ENCODE peak calls at places on chromosomes 3 and 15, in ten cellular contexts. One of them, this sample, is unnamed.

GRCh38 chr15:99711685-99712084 is 21.6 kb downstream of the LYSMD4 start:
- DNase-seq in upper lobe of right lung: no peak
- DNase-seq in CD8-positive, alpha-beta T cell: no peak
- DNase-seq in aorta: no peak
- DNase-seq in PC-3: no peak
- DNase-seq in GM12878: no peak
- DNase-seq in right cardiac atrium: peak
- DNase-seq in tibial nerve: no peak
- DNase-seq in heart left ventricle: peak
- DNase-seq in tibial artery: no peak
- DNase-seq in this sample: no peak

GRCh38 chr3:123476967-123477750 is 28.3 kb upstream of the ADCY5 start:
- DNase-seq in right cardiac atrium: no peak
- DNase-seq in upper lobe of right lung: no peak
- DNase-seq in aorta: no peak
- DNase-seq in heart left ventricle: no peak
- DNase-seq in tibial artery: no peak
- DNase-seq in tibial nerve: no peak
- DNase-seq in PC-3: no peak
- DNase-seq in CD8-positive, alpha-beta T cell: no peak
- DNase-seq in GM12878: no peak
- DNase-seq in this sample: no peak

GRCh38 chr3:60497922-60498321 is 753.3 kb downstream of the FHIT start:
- DNase-seq in upper lobe of right lung: no peak
- DNase-seq in aorta: no peak
- DNase-seq in right cardiac atrium: no peak
- DNase-seq in GM12878: no peak
- DNase-seq in PC-3: no peak
- DNase-seq in CD8-positive, alpha-beta T cell: no peak
- DNase-seq in tibial artery: no peak
- DNase-seq in tibial nerve: no peak
- DNase-seq in heart left ventricle: no peak
- DNase-seq in this sample: no peak

GRCh38 chr3:56864090-56864489 is 62.3 kb upstream of the ARHGEF3 start:
- DNase-seq in GM12878: peak
- DNase-seq in aorta: no peak
- DNase-seq in tibial artery: no peak
- DNase-seq in right cardiac atrium: no peak
- DNase-seq in PC-3: no peak
- DNase-seq in heart left ventricle: no peak
- DNase-seq in CD8-positive, alpha-beta T cell: no peak
- DNase-seq in tibial nerve: no peak
- DNase-seq in upper lobe of right lung: no peak
- DNase-seq in this sample: no peak

GRCh38 chr3:107271787-107272387 is 105.4 kb upstream of the CCDC54 start:
- DNase-seq in aorta: no peak
- DNase-seq in right cardiac atrium: no peak
- DNase-seq in heart left ventricle: no peak
- DNase-seq in tibial artery: no peak
- DNase-seq in upper lobe of right lung: no peak
- DNase-seq in tibial nerve: no peak
- DNase-seq in PC-3: peak
- DNase-seq in GM12878: no peak
- DNase-seq in CD8-positive, alpha-beta T cell: no peak
- DNase-seq in this sample: no peak

GRCh38 chr3:129952956-129953355 is 21.6 kb upstream of the TRH start:
- DNase-seq in aorta: no peak
- DNase-seq in tibial artery: no peak
- DNase-seq in GM12878: no peak
- DNase-seq in heart left ventricle: no peak
- DNase-seq in upper lobe of right lung: no peak
- DNase-seq in CD8-positive, alpha-beta T cell: no peak
- DNase-seq in tibial nerve: no peak
- DNase-seq in PC-3: no peak
- DNase-seq in right cardiac atrium: no peak
- DNase-seq in this sample: no peak

GRCh38 chr3:61315874-61316273 is 64.6 kb upstream of the FHIT start:
- DNase-seq in CD8-positive, alpha-beta T cell: no peak
- DNase-seq in GM12878: no peak
- DNase-seq in upper lobe of right lung: no peak
- DNase-seq in tibial nerve: no peak
- DNase-seq in right cardiac atrium: peak
- DNase-seq in heart left ventricle: peak
- DNase-seq in PC-3: peak
- DNase-seq in aorta: no peak
- DNase-seq in tibial artery: no peak
- DNase-seq in this sample: no peak

GRCh38 chr3:114299421-114299820 is 5.6 kb downstream of the TIGIT start:
- DNase-seq in aorta: no peak
- DNase-seq in heart left ventricle: peak
- DNase-seq in GM12878: no peak
- DNase-seq in tibial artery: no peak
- DNase-seq in CD8-positive, alpha-beta T cell: peak
- DNase-seq in upper lobe of right lung: no peak
- DNase-seq in tibial nerve: no peak
- DNase-seq in right cardiac atrium: peak
- DNase-seq in PC-3: peak
- DNase-seq in this sample: no peak

GRCh38 chr3:4493931-4494806 is 1.0 kb downstream of the ITPR1 start:
- DNase-seq in right cardiac atrium: peak
- DNase-seq in aorta: peak
- DNase-seq in GM12878: no peak
- DNase-seq in PC-3: peak
- DNase-seq in tibial artery: peak
- DNase-seq in heart left ventricle: peak
- DNase-seq in tibial nerve: no peak
- DNase-seq in CD8-positive, alpha-beta T cell: peak
- DNase-seq in upper lobe of right lung: no peak
- DNase-seq in this sample: peak

GRCh38 chr3:4494807-4495200 is 1.7 kb downstream of the ITPR1 start:
- DNase-seq in aorta: no peak
- DNase-seq in GM12878: no peak
- DNase-seq in CD8-positive, alpha-beta T cell: no peak
- DNase-seq in right cardiac atrium: no peak
- DNase-seq in PC-3: no peak
- DNase-seq in upper lobe of right lung: no peak
- DNase-seq in heart left ventricle: no peak
- DNase-seq in tibial nerve: no peak
- DNase-seq in tibial artery: no peak
- DNase-seq in this sample: no peak

GRCh38 chr3:4497005-4497692 is 4.0 kb downstream of the ITPR1 start:
- DNase-seq in CD8-positive, alpha-beta T cell: no peak
- DNase-seq in upper lobe of right lung: no peak
- DNase-seq in tibial nerve: no peak
- DNase-seq in heart left ventricle: no peak
- DNase-seq in aorta: no peak
- DNase-seq in PC-3: no peak
- DNase-seq in tibial artery: no peak
- DNase-seq in GM12878: no peak
- DNase-seq in right cardiac atrium: no peak
- DNase-seq in this sample: no peak

GRCh38 chr3:4493008-4493930 is at the start of gene ITPR1:
- DNase-seq in heart left ventricle: peak
- DNase-seq in PC-3: peak
- DNase-seq in CD8-positive, alpha-beta T cell: peak
- DNase-seq in tibial nerve: peak
- DNase-seq in right cardiac atrium: peak
- DNase-seq in upper lobe of right lung: peak
- DNase-seq in aorta: peak
- DNase-seq in tibial artery: peak
- DNase-seq in GM12878: peak
- DNase-seq in this sample: peak

GRCh38 chr3:4495294-4496110 is 2.4 kb downstream of the ITPR1 start:
- DNase-seq in CD8-positive, alpha-beta T cell: no peak
- DNase-seq in tibial artery: no peak
- DNase-seq in right cardiac atrium: no peak
- DNase-seq in heart left ventricle: no peak
- DNase-seq in tibial nerve: no peak
- DNase-seq in aorta: no peak
- DNase-seq in GM12878: no peak
- DNase-seq in upper lobe of right lung: no peak
- DNase-seq in PC-3: no peak
- DNase-seq in this sample: no peak
- H3K4me3 ChIP-seq in CD8-positive, alpha-beta T cell: no peak
- H3K4me3 ChIP-seq in tibial artery: peak
- H3K4me3 ChIP-seq in right cardiac atrium: peak
- H3K4me3 ChIP-seq in heart left ventricle: peak
- H3K4me3 ChIP-seq in tibial nerve: no peak
- H3K4me3 ChIP-seq in aorta: peak
- H3K4me3 ChIP-seq in GM12878: peak
- H3K4me3 ChIP-seq in upper lobe of right lung: peak
- H3K4me3 ChIP-seq in PC-3: peak
- H3K4me3 ChIP-seq in this sample: peak

GRCh38 chr3:143531101-143531500 is 317.2 kb downstream of the SLC9A9 start:
- DNase-seq in upper lobe of right lung: no peak
- DNase-seq in tibial artery: no peak
- DNase-seq in GM12878: no peak
- DNase-seq in CD8-positive, alpha-beta T cell: no peak
- DNase-seq in PC-3: no peak
- DNase-seq in tibial nerve: no peak
- DNase-seq in right cardiac atrium: no peak
- DNase-seq in aorta: no peak
- DNase-seq in heart left ventricle: no peak
- DNase-seq in this sample: no peak

GRCh38 chr3:143529778-143530177 is 318.5 kb downstream of the SLC9A9 start:
- DNase-seq in PC-3: no peak
- DNase-seq in upper lobe of right lung: no peak
- DNase-seq in tibial nerve: no peak
- DNase-seq in tibial artery: no peak
- DNase-seq in GM12878: no peak
- DNase-seq in heart left ventricle: no peak
- DNase-seq in CD8-positive, alpha-beta T cell: no peak
- DNase-seq in right cardiac atrium: no peak
- DNase-seq in aorta: no peak
- DNase-seq in this sample: no peak

GRCh38 chr3:143525408-143525807 is 322.9 kb downstream of the SLC9A9 start:
- DNase-seq in GM12878: no peak
- DNase-seq in CD8-positive, alpha-beta T cell: no peak
- DNase-seq in tibial nerve: peak
- DNase-seq in aorta: no peak
- DNase-seq in PC-3: no peak
- DNase-seq in heart left ventricle: no peak
- DNase-seq in right cardiac atrium: no peak
- DNase-seq in tibial artery: no peak
- DNase-seq in upper lobe of right lung: no peak
- DNase-seq in this sample: no peak

GRCh38 chr3:143526016-143526540 is 322.2 kb downstream of the SLC9A9 start:
- DNase-seq in tibial artery: no peak
- DNase-seq in tibial nerve: no peak
- DNase-seq in CD8-positive, alpha-beta T cell: no peak
- DNase-seq in right cardiac atrium: no peak
- DNase-seq in heart left ventricle: no peak
- DNase-seq in PC-3: no peak
- DNase-seq in GM12878: no peak
- DNase-seq in aorta: no peak
- DNase-seq in upper lobe of right lung: no peak
- DNase-seq in this sample: no peak

DNA sequence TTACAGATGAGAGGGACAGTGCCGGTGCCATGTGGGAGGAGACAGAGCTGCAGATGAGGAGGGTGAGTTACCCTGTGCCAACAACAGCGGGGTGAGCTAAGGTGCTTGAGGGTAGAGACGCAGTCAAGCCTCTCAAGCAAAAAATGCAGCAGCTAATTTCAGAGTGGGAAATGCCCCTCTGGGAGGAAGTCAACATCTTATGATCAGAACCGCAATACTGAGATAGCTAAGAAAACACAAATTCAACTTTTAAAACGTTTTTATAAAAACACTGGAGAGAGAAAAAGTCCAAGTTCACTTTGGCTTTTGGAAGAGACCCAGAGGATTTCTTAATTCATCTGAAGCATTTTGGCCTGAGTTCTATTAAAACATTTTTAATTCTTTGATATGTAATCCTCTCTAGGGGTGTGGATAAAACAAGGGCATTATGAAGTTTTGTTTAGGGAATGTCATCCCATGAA is 319.2 kb downstream of the SLC9A9 start:
- DNase-seq in aorta: peak
- DNase-seq in right cardiac atrium: peak
- DNase-seq in GM12878: peak
- DNase-seq in PC-3: no peak
- DNase-seq in tibial nerve: peak
- DNase-seq in tibial artery: peak
- DNase-seq in CD8-positive, alpha-beta T cell: peak
- DNase-seq in upper lobe of right lung: no peak
- DNase-seq in heart left ventricle: peak
- DNase-seq in this sample: no peak
- H3K4me3 ChIP-seq in aorta: no peak
- H3K4me3 ChIP-seq in right cardiac atrium: no peak
- H3K4me3 ChIP-seq in GM12878: no peak
- H3K4me3 ChIP-seq in PC-3: no peak
- H3K4me3 ChIP-seq in tibial nerve: no peak
- H3K4me3 ChIP-seq in tibial artery: no peak
- H3K4me3 ChIP-seq in CD8-positive, alpha-beta T cell: no peak
- H3K4me3 ChIP-seq in upper lobe of right lung: no peak
- H3K4me3 ChIP-seq in heart left ventricle: no peak
- H3K4me3 ChIP-seq in this sample: no peak

GRCh38 chr3:142633073-142633472 is 36.9 kb downstream of the PLS1 start:
- DNase-seq in PC-3: no peak
- DNase-seq in tibial nerve: no peak
- DNase-seq in right cardiac atrium: no peak
- DNase-seq in CD8-positive, alpha-beta T cell: no peak
- DNase-seq in aorta: no peak
- DNase-seq in heart left ventricle: no peak
- DNase-seq in tibial artery: no peak
- DNase-seq in GM12878: no peak
- DNase-seq in upper lobe of right lung: no peak
- DNase-seq in this sample: no peak

GRCh38 chr3:142641504-142641903 is 45.3 kb downstream of the PLS1 start:
- DNase-seq in right cardiac atrium: no peak
- DNase-seq in upper lobe of right lung: no peak
- DNase-seq in tibial artery: no peak
- DNase-seq in tibial nerve: no peak
- DNase-seq in PC-3: no peak
- DNase-seq in aorta: no peak
- DNase-seq in GM12878: no peak
- DNase-seq in heart left ventricle: no peak
- DNase-seq in CD8-positive, alpha-beta T cell: no peak
- DNase-seq in this sample: no peak

DNA sequence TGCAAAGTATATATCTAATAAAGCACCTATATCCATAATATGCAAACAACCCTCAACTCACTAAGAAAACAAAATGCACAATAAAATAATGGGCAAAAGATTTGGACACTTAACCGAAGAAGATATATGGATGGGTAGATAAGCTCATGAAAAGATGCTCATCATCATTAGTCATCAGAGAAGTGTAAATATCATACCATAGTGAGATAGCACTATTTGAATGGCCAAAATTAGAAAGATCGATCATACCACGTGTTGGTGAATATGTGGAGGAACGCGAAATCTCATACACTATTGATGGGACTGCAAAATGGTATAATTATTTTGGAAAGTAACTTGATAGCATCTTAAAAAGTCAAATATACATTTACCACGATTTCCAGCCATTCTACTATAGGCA is 40.5 kb downstream of the PLS1 start:
- DNase-seq in aorta: no peak
- DNase-seq in CD8-positive, alpha-beta T cell: no peak
- DNase-seq in tibial artery: no peak
- DNase-seq in upper lobe of right lung: no peak
- DNase-seq in right cardiac atrium: no peak
- DNase-seq in GM12878: no peak
- DNase-seq in heart left ventricle: no peak
- DNase-seq in tibial nerve: no peak
- DNase-seq in PC-3: no peak
- DNase-seq in this sample: no peak
- H3K4me3 ChIP-seq in aorta: no peak
- H3K4me3 ChIP-seq in CD8-positive, alpha-beta T cell: no peak
- H3K4me3 ChIP-seq in tibial artery: no peak
- H3K4me3 ChIP-seq in upper lobe of right lung: no peak
- H3K4me3 ChIP-seq in right cardiac atrium: no peak
- H3K4me3 ChIP-seq in GM12878: no peak
- H3K4me3 ChIP-seq in heart left ventricle: no peak
- H3K4me3 ChIP-seq in tibial nerve: no peak
- H3K4me3 ChIP-seq in PC-3: no peak
- H3K4me3 ChIP-seq in this sample: no peak

GRCh38 chr15:67967871-67968423 is 86.2 kb upstream of the PIAS1 start:
- DNase-seq in CD8-positive, alpha-beta T cell: no peak
- DNase-seq in right cardiac atrium: peak
- DNase-seq in aorta: peak
- DNase-seq in PC-3: no peak
- DNase-seq in upper lobe of right lung: peak
- DNase-seq in tibial artery: peak
- DNase-seq in heart left ventricle: peak
- DNase-seq in tibial nerve: peak
- DNase-seq in GM12878: no peak
- DNase-seq in this sample: peak
- H3K4me3 ChIP-seq in CD8-positive, alpha-beta T cell: no peak
- H3K4me3 ChIP-seq in right cardiac atrium: peak
- H3K4me3 ChIP-seq in aorta: no peak
- H3K4me3 ChIP-seq in PC-3: no peak
- H3K4me3 ChIP-seq in upper lobe of right lung: peak
- H3K4me3 ChIP-seq in tibial artery: peak
- H3K4me3 ChIP-seq in heart left ventricle: peak
- H3K4me3 ChIP-seq in tibial nerve: peak
- H3K4me3 ChIP-seq in GM12878: peak
- H3K4me3 ChIP-seq in this sample: peak

This sample was measured in left ventricle myocardium inferior.